ENCODE peak calls at places on chromosomes 7 and 10, in eight cellular contexts. Y is HFF-Myc, N is psoas muscle, C is sigmoid colon, A is heart left ventricle, O is AG09319, H is RWPE1, I is astrocyte of the spinal cord. F is an unnamed sample.

GRCh38 chr10:70615784-70616511 is 13.4 kb upstream of the PRF1 start:
- DNase-seq in C (no peak), O (no peak), I (peak), Y (no peak), N (no peak), H (no peak), A (no peak), F (no peak)

GRCh38 chr10:34292675-34293074 is 522.4 kb downstream of the PARD3 start:
- DNase-seq in H (no peak), N (no peak), A (no peak), Y (no peak), C (no peak), I (no peak), O (no peak), F (no peak)

GRCh38 chr10:108132303-108132702 is 967.8 kb upstream of the SORCS1 start:
- DNase-seq in N (no peak), H (no peak), I (no peak), O (no peak), A (no peak), C (no peak), Y (no peak), F (no peak)

GRCh38 chr10:96641396-96641795 is 54.6 kb upstream of the TM9SF3 start:
- DNase-seq in A (no peak), N (no peak), H (no peak), C (no peak), I (no peak), O (no peak), Y (no peak), F (no peak)

GRCh38 chr10:122188706-122189105 is 82.4 kb upstream of the BTBD16 start:
- DNase-seq in A (no peak), O (no peak), H (no peak), C (no peak), Y (no peak), N (no peak), I (no peak), F (no peak)

GRCh38 chr10:58438340-58438739 is 53.1 kb downstream of the TFAM start:
- DNase-seq in I (peak), C (no peak), A (no peak), O (peak), H (peak), Y (no peak), N (no peak), F (no peak)

GRCh38 chr7:143954163-143954894 is at the start of gene OR2F1:
- DNase-seq in N (no peak), H (no peak), C (no peak), Y (no peak), O (no peak), I (no peak), A (no peak), F (no peak)

GRCh38 chr10:8325417-8325980 is 271.0 kb downstream of the GATA3 start:
- DNase-seq in Y (no peak), I (no peak), O (no peak), C (no peak), A (no peak), N (no peak), H (no peak), F (no peak)

GRCh38 chr10:82949816-82950575 is 1075.0 kb downstream of the NRG3 start:
- DNase-seq in C (no peak), I (no peak), H (no peak), Y (no peak), N (no peak), O (no peak), A (no peak), F (no peak)

GRCh38 chr7:103651978-103652377 is 206.0 kb upstream of the SLC26A5 start:
- DNase-seq in I (no peak), A (no peak), O (no peak), N (no peak), Y (no peak), C (no peak), H (no peak), F (no peak)

GRCh38 chr10:102613761-102614160 is 30.5 kb upstream of the TRIM8 start:
- DNase-seq in H (no peak), O (no peak), A (no peak), Y (no peak), N (peak), C (peak), I (no peak), F (no peak)

GRCh38 chr10:102613286-102613685 is 31.0 kb upstream of the TRIM8 start:
- DNase-seq in Y (no peak), A (no peak), N (no peak), H (no peak), I (no peak), C (peak), O (no peak), F (no peak)

GRCh38 chr10:102616071-102616770 is 28.1 kb upstream of the TRIM8 start:
- DNase-seq in A (peak), O (no peak), H (no peak), C (peak), N (peak), Y (no peak), I (no peak), F (peak)

GRCh38 chr10:102615361-102615760 is 28.9 kb upstream of the TRIM8 start:
- DNase-seq in A (no peak), Y (no peak), H (no peak), C (no peak), O (no peak), I (no peak), N (peak), F (no peak)

DNA sequence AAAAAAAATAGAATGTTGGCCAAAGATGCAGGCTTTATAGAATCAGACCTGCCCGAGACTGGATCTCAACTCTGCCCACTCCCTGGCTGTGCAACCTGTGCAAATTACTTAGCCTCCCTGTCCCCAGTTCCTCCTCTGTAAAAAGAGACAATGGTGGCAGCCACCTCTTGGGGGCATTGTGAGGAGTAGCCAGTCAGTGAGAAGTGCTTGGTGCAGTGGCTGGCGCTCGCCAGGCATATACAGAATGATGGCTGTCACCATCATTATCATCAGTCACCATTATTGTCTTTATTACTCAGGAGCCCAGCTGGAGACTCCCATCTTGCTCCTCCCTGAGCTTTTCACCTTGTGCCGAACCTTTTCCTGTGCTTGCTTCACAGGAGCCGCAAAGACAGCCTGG is 29.4 kb upstream of the TRIM8 start:
- DNase-seq in C (no peak), I (no peak), O (no peak), Y (no peak), H (no peak), A (no peak), N (no peak), F (no peak)
- TF ChIP-seq CTCF in C (no peak), I (no peak), O (no peak), Y (no peak), H (no peak), A (no peak), N (no peak), F (no peak)

GRCh38 chr10:110368002-110368401 is 63.3 kb upstream of the SMNDC1 start:
- DNase-seq in I (peak), C (no peak), H (no peak), O (no peak), Y (no peak), N (no peak), A (no peak), F (no peak)
- TF ChIP-seq CTCF in I (no peak), C (no peak), H (no peak), O (no peak), Y (no peak), N (no peak), A (no peak), F (no peak)

GRCh38 chr10:86391236-86391840 is 24.7 kb upstream of the GRID1 start:
- DNase-seq in H (no peak), A (no peak), N (no peak), I (no peak), Y (no peak), C (peak), O (no peak), F (peak)

GRCh38 chr10:86387221-86387794 is 20.7 kb upstream of the GRID1 start:
- DNase-seq in Y (no peak), I (no peak), N (no peak), H (no peak), C (peak), A (no peak), O (no peak), F (peak)

GRCh38 chr10:86390337-86391120 is 23.9 kb upstream of the GRID1 start:
- DNase-seq in A (no peak), O (no peak), C (peak), H (no peak), Y (no peak), N (no peak), I (no peak), F (peak)

GRCh38 chr10:86388119-86388704 is 21.6 kb upstream of the GRID1 start:
- DNase-seq in O (no peak), C (peak), H (no peak), Y (no peak), A (no peak), I (no peak), N (no peak), F (peak)

GRCh38 chr10:86389441-86390193 is 23.0 kb upstream of the GRID1 start:
- DNase-seq in Y (no peak), O (no peak), I (no peak), N (no peak), C (peak), A (no peak), H (no peak), F (peak)
- TF ChIP-seq CTCF in Y (no peak), O (no peak), I (peak), N (no peak), C (no peak), A (no peak), H (no peak), F (no peak)

GRCh38 chr7:134844200-134844599 is 64.8 kb downstream of the CALD1 start:
- DNase-seq in I (no peak), Y (no peak), C (no peak), H (peak), N (no peak), O (no peak), A (no peak), F (no peak)

GRCh38 chr7:134847834-134848233 is 68.4 kb downstream of the CALD1 start:
- DNase-seq in I (no peak), H (no peak), C (no peak), Y (no peak), N (no peak), O (no peak), A (no peak), F (no peak)

GRCh38 chr7:134842901-134843300 is 63.5 kb downstream of the CALD1 start:
- DNase-seq in I (no peak), H (no peak), A (no peak), C (no peak), Y (no peak), O (no peak), N (no peak), F (no peak)

GRCh38 chr7:134842062-134842461 is 62.6 kb downstream of the CALD1 start:
- DNase-seq in N (no peak), I (no peak), A (no peak), O (no peak), C (no peak), Y (no peak), H (no peak), F (no peak)

DNA sequence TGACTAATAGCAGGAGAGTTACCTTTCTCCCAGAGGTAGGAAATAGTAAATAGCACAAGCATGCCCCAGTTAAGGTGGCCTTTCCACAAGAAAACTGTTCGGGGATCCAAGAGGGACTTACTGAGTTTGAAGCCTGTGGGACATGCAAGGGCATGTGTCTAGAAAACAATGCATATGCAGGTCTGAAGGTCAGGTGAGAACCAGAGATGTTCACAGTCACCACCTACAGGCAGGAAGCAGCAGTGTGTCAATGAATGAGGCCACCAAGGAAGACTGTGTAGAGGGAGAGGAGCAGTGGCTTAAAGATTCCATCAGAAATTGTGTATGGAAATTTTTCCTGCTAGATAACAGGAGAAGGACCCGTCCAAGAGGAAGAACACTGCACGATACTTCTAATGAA is 66.0 kb downstream of the CALD1 start:
- DNase-seq in H (peak), I (no peak), C (no peak), O (no peak), N (no peak), A (no peak), Y (no peak), F (peak)
- TF ChIP-seq CTCF in H (peak), I (peak), C (no peak), O (peak), N (no peak), A (peak), Y (peak), F (peak)

DNA sequence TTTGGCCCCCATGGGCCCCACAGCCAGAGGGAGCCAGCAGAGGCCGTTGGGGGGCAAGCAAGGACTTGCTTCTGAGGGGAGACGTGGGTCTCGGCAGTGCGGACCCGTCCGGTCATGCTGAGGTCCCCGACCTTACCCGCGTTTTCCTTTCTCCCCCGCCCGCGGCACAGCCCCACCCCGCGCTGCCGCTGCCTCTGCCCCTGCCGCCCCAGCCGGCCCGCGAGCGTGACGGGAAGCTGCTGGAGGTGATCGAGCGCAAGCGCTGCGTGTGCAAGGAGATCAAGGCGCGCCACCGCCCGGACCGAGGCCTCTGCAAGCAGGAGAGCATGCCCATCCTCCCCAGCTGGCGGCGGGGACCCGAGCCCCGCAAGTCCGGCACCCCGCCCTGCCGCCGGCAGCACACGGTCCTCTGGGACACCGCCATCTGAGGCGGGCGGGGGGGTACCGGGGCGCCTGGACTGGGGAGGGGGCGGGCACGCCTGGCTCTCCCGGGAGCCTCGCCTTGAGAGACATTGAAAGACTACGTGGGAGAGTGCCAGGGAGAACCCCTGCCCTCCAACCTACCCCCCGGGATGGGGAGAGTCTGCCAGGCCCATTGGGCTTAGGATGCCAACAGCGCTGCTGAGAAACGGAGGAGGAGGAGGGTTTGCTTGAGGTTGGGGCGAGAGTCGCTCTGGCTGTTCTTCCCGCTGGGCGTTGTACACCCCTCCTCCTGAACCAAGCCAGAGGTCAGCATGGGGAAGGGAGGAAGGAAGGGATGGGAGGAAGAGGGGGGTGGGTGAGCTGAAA is 9.9 kb downstream of the NYAP1 start:
- DNase-seq in N (peak), A (peak), O (no peak), I (peak), Y (no peak), C (no peak), H (no peak), F (peak)
- TF ChIP-seq CTCF in N (no peak), A (no peak), O (no peak), I (no peak), Y (no peak), C (no peak), H (peak), F (peak)

DNA sequence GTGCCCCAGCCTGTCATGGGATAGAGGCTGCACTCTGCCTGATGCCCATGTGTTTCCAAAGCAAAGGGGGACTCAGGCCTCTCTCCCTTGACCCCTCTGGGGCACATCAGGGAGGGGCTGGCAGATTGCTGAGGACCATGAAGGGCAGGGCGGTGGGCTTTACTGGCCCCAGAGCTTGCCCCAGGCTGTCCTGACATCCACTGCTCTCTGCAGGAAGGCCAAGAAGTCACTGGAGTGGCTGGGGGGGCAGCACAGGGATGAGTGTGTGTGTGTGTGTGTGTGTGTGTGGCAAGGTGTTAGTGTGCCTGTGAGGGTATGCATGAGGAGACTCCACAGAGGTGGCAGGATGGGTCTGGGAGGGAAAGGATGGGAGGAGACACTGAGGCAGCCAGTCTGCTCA is 720.7 kb downstream of the GRID1 start:
- DNase-seq in H (no peak), Y (no peak), A (no peak), C (no peak), N (no peak), I (no peak), O (no peak), F (no peak)
- TF ChIP-seq CTCF in H (no peak), Y (no peak), A (no peak), C (no peak), N (no peak), I (no peak), O (no peak), F (no peak)